ENCODE peak calls at places on chromosomes 7 and 10, in nine cellular contexts. F is stimulated activated CD4-positive, alpha-beta T cell treated with anti-CD3 and anti-CD28 coated beads, Interleukin-4, amount 100 ng/mL, for 24 hours; A is LoVo; E is GM04504; Z is HCEC 1CT; T is activated naive CD4-positive, alpha-beta T cell; N is left lung; L is NCI-H1694; G is stimulated activated naive CD8-positive, alpha-beta T cell treated with anti-CD3 and anti-CD28 coated beads, Interleukin-15, Interleukin-2, amounts not matched to agents 100 U/mL and 50 U/mL, for 24 hours. Y is an unnamed sample.
A peak's percentile ranks its signal among the peaks of the same experiment; 100 is the strongest.

GRCh38 chr7:36563706-36564325 is 160.5 kb downstream of the AOAH start:
- DNase-seq in F (no peak), A (no peak), E (no peak), Z (peak; percentile 29), T (no peak), N (no peak), L (no peak), G (no peak), Y (no peak)

GRCh38 chr7:88278881-88279280 is 27.8 kb downstream of the STEAP4 start:
- DNase-seq in F (no peak), A (no peak), E (peak; percentile 2), Z (no peak), T (no peak), N (no peak), L (no peak), G (no peak), Y (no peak)

GRCh38 chr10:30784896-30785605 is 155.5 kb upstream of the LYZL2 start:
- DNase-seq in F (peak; percentile 12), A (no peak), E (peak; percentile 38), Z (peak; percentile 49), T (no peak), N (peak; percentile 88), L (no peak), G (peak; percentile 44), Y (peak; percentile 21)

GRCh38 chr10:113666682-113667252 is 2.9 kb upstream of the NRAP start:
- DNase-seq in F (no peak), A (no peak), E (no peak), Z (peak; percentile 12), T (no peak), N (no peak), L (no peak), G (no peak), Y (peak; percentile 27)

GRCh38 chr10:27998954-27999275 is at the start of gene ODAD2:
- DNase-seq in F (no peak), A (no peak), E (no peak), Z (no peak), T (no peak), N (no peak), L (no peak), G (no peak), Y (no peak)

GRCh38 chr7:21361413-21362130 is 66.3 kb upstream of the SP4 start:
- DNase-seq in F (no peak), A (no peak), E (no peak), Z (no peak), T (no peak), N (no peak), L (no peak), G (no peak), Y (no peak)

GRCh38 chr10:43194861-43195260 is 56.6 kb downstream of the CSGALNACT2 start:
- DNase-seq in F (no peak), A (no peak), E (no peak), Z (no peak), T (no peak), N (peak; percentile 43), L (no peak), G (no peak), Y (no peak)

GRCh38 chr7:135704074-135704473 is 23.9 kb downstream of the SLC13A4 start:
- DNase-seq in F (no peak), A (no peak), E (no peak), Z (no peak), T (no peak), N (no peak), L (no peak), G (peak; percentile 23), Y (no peak)

GRCh38 chr10:78624791-78625190 is 444.0 kb upstream of the ZMIZ1 start:
- DNase-seq in F (no peak), A (no peak), E (no peak), Z (no peak), T (no peak), N (no peak), L (no peak), G (no peak), Y (no peak)

Y was measured in activated CD4-positive, alpha-beta memory T cell treated with anti-CD3 and anti-CD28 coated beads for 36 hours.